ENCODE peak calls at places on chromosomes 6 and 20, in five cellular contexts. P, B, I, K and F are unnamed samples.
A peak's percentile ranks its signal among the peaks of the same experiment; 100 is the strongest.

GRCh38 chr6:132130530-132131298 is 179.5 kb upstream of the CCN2 start:
- DNase-seq in I (no peak), B (no peak), K (no peak), P (no peak), F (peak; percentile 87)

GRCh38 chr6:43972915-43973304 is 154.3 kb downstream of the MRPL14 start:
- DNase-seq in P (no peak), I (no peak), B (peak; percentile 76), K (peak; percentile 35), F (peak; percentile 73)

GRCh38 chr6:45947807-45948206 is 67.9 kb downstream of the CLIC5 start:
- DNase-seq in I (no peak), P (no peak), K (no peak), B (no peak), F (no peak)

GRCh38 chr20:60144428-60144827 is 186.2 kb downstream of the CDH26 start:
- DNase-seq in I (no peak), B (no peak), P (no peak), K (no peak), F (no peak)

GRCh38 chr6:36862848-36863382 is 11.7 kb downstream of the PPIL1 start:
- DNase-seq in P (no peak), B (no peak), I (no peak), K (no peak), F (no peak)

GRCh38 chr20:35387334-35387733 is 24.4 kb downstream of the UQCC1 start:
- DNase-seq in P (no peak), K (no peak), B (no peak), I (no peak), F (no peak)

GRCh38 chr6:159181914-159182313 is 12.7 kb downstream of the FNDC1 start:
- DNase-seq in I (no peak), B (no peak), P (no peak), K (no peak), F (no peak)

GRCh38 chr6:32148289-32148688 is 3.5 kb downstream of the PRRT1 start:
- DNase-seq in B (no peak), P (no peak), I (no peak), K (no peak), F (no peak)

GRCh38 chr20:20664795-20665194 is 47.6 kb downstream of the RALGAPA2 start:
- DNase-seq in K (no peak), B (peak; percentile 49), I (no peak), P (no peak), F (no peak)

GRCh38 chr6:14664616-14665315 is 547.2 kb downstream of the CD83 start:
- DNase-seq in K (no peak), I (no peak), P (no peak), B (no peak), F (no peak)

GRCh38 chr6:42532038-42532669 is 31.7 kb upstream of the UBR2 start:
- DNase-seq in B (peak; percentile 9), K (peak; percentile 44), I (no peak), P (no peak), F (no peak)

GRCh38 chr20:63738687-63739128 is 868 bp upstream of the SLC2A4RG start:
- DNase-seq in P (no peak), K (no peak), I (peak; percentile 42), B (no peak), F (no peak)

GRCh38 chr20:39986231-39986904 is 702.7 kb downstream of the MAFB start:
- DNase-seq in P (no peak), B (no peak), K (no peak), I (no peak), F (peak; percentile 75)

GRCh38 chr20:18496042-18496441 is 983 bp downstream of the RBBP9 start:
- DNase-seq in K (no peak), I (no peak), P (no peak), B (no peak), F (no peak)

GRCh38 chr6:90179190-90180169 is 117.2 kb downstream of the BACH2 start:
- DNase-seq in I (no peak), B (no peak), K (no peak), P (no peak), F (no peak)

GRCh38 chr6:30880563-30881252 is 3.6 kb upstream of the DDR1 start:
- DNase-seq in K (no peak), I (no peak), B (no peak), P (no peak), F (no peak)

GRCh38 chr6:5695260-5696245 is 311.2 kb downstream of the NRN1 start:
- DNase-seq in K (no peak), P (no peak), I (no peak), B (no peak), F (no peak)

GRCh38 chr6:21023210-21023609 is 489.0 kb downstream of the CDKAL1 start:
- DNase-seq in I (no peak), K (no peak), P (no peak), B (peak; percentile 86), F (no peak)

GRCh38 chr6:37083243-37084138 is 78.0 kb downstream of the FGD2 start:
- DNase-seq in P (no peak), K (no peak), I (no peak), B (no peak), F (no peak)

GRCh38 chr6:125957845-125958244 is 1.3 kb downstream of the HINT3 start:
- DNase-seq in I (no peak), B (no peak), K (no peak), P (no peak), F (no peak)

GRCh38 chr20:57697540-57697939 is 12.3 kb downstream of the PMEPA1 start:
- DNase-seq in I (no peak), P (no peak), B (no peak), K (no peak), F (no peak)

GRCh38 chr6:124655856-124656255 is 306.4 kb upstream of the RNF217 start:
- DNase-seq in B (no peak), P (no peak), I (no peak), K (no peak), F (no peak)

GRCh38 chr6:117459447-117459944 is 23.0 kb upstream of the DCBLD1 start:
- DNase-seq in B (no peak), K (no peak), P (no peak), I (no peak), F (no peak)

GRCh38 chr6:134317471-134318131 is at the start of gene SGK1:
- DNase-seq in K (no peak), P (peak; percentile 18), I (peak; percentile 16), B (no peak), F (no peak)

GRCh38 chr20:38302721-38303120 is 1.2 kb upstream of the BPI start:
- DNase-seq in P (no peak), B (no peak), I (no peak), K (no peak), F (no peak)

GRCh38 chr20:11170565-11170964 is 496.8 kb upstream of the JAG1 start:
- DNase-seq in K (no peak), B (no peak), P (no peak), I (no peak), F (no peak)

GRCh38 chr6:9404351-9405146 is 969.2 kb upstream of the SLC35B3 start:
- DNase-seq in I (no peak), P (no peak), B (no peak), K (no peak), F (no peak)

GRCh38 chr6:154501287-154501868 is 9.1 kb downstream of the CNKSR3 start:
- DNase-seq in P (no peak), B (no peak), I (no peak), K (no peak), F (no peak)